ENCODE peak calls at places on chromosome 1, in eight cellular contexts. One of them, this sample, is unnamed.

GRCh38 chr1:180486092-180486491 is 16.3 kb downstream of the ACBD6 start:
- DNase-seq in HS-5: no peak
- DNase-seq in NCI-H82: peak
- DNase-seq in GM20000: no peak
- DNase-seq in left lung: no peak
- DNase-seq in memory B cell: no peak
- DNase-seq in psoas muscle: no peak
- DNase-seq in stimulated activated CD8-positive, alpha-beta memory T cell treated with anti-CD3 and anti-CD28 coated beads, Interleukin-15, amount 100 ng/mL, for 4 hours: no peak
- DNase-seq in this sample: no peak

GRCh38 chr1:213070399-213070798 is 19.4 kb downstream of the RPS6KC1 start:
- DNase-seq in HS-5: peak
- DNase-seq in NCI-H82: no peak
- DNase-seq in GM20000: peak
- DNase-seq in left lung: no peak
- DNase-seq in memory B cell: no peak
- DNase-seq in psoas muscle: no peak
- DNase-seq in stimulated activated CD8-positive, alpha-beta memory T cell treated with anti-CD3 and anti-CD28 coated beads, Interleukin-15, amount 100 ng/mL, for 4 hours: no peak
- DNase-seq in this sample: no peak

GRCh38 chr1:229597877-229598276 is 28.0 kb downstream of the TAF5L start:
- DNase-seq in HS-5: no peak
- DNase-seq in NCI-H82: no peak
- DNase-seq in GM20000: no peak
- DNase-seq in left lung: no peak
- DNase-seq in memory B cell: no peak
- DNase-seq in psoas muscle: no peak
- DNase-seq in stimulated activated CD8-positive, alpha-beta memory T cell treated with anti-CD3 and anti-CD28 coated beads, Interleukin-15, amount 100 ng/mL, for 4 hours: no peak
- DNase-seq in this sample: no peak

GRCh38 chr1:42313970-42314369 is 21.1 kb downstream of the FOXJ3 start:
- DNase-seq in HS-5: no peak
- DNase-seq in NCI-H82: no peak
- DNase-seq in GM20000: no peak
- DNase-seq in left lung: no peak
- DNase-seq in memory B cell: no peak
- DNase-seq in psoas muscle: no peak
- DNase-seq in stimulated activated CD8-positive, alpha-beta memory T cell treated with anti-CD3 and anti-CD28 coated beads, Interleukin-15, amount 100 ng/mL, for 4 hours: no peak
- DNase-seq in this sample: no peak

GRCh38 chr1:159068877-159069276 is 7.7 kb downstream of the AIM2 start:
- DNase-seq in HS-5: no peak
- DNase-seq in NCI-H82: no peak
- DNase-seq in GM20000: no peak
- DNase-seq in left lung: no peak
- DNase-seq in memory B cell: no peak
- DNase-seq in psoas muscle: no peak
- DNase-seq in stimulated activated CD8-positive, alpha-beta memory T cell treated with anti-CD3 and anti-CD28 coated beads, Interleukin-15, amount 100 ng/mL, for 4 hours: no peak
- DNase-seq in this sample: no peak

GRCh38 chr1:166343276-166343675 is 176.5 kb upstream of the FAM78B start:
- DNase-seq in HS-5: no peak
- DNase-seq in NCI-H82: no peak
- DNase-seq in GM20000: no peak
- DNase-seq in left lung: no peak
- DNase-seq in memory B cell: no peak
- DNase-seq in psoas muscle: no peak
- DNase-seq in stimulated activated CD8-positive, alpha-beta memory T cell treated with anti-CD3 and anti-CD28 coated beads, Interleukin-15, amount 100 ng/mL, for 4 hours: no peak
- DNase-seq in this sample: no peak

GRCh38 chr1:67465371-67465770 is 35.2 kb upstream of the SERBP1 start:
- DNase-seq in HS-5: no peak
- DNase-seq in NCI-H82: no peak
- DNase-seq in GM20000: no peak
- DNase-seq in left lung: no peak
- DNase-seq in memory B cell: no peak
- DNase-seq in psoas muscle: no peak
- DNase-seq in stimulated activated CD8-positive, alpha-beta memory T cell treated with anti-CD3 and anti-CD28 coated beads, Interleukin-15, amount 100 ng/mL, for 4 hours: no peak
- DNase-seq in this sample: no peak

GRCh38 chr1:235567812-235568444 is 63.7 kb upstream of the B3GALNT2 start:
- DNase-seq in HS-5: no peak
- DNase-seq in NCI-H82: no peak
- DNase-seq in GM20000: no peak
- DNase-seq in left lung: no peak
- DNase-seq in memory B cell: no peak
- DNase-seq in psoas muscle: no peak
- DNase-seq in stimulated activated CD8-positive, alpha-beta memory T cell treated with anti-CD3 and anti-CD28 coated beads, Interleukin-15, amount 100 ng/mL, for 4 hours: no peak
- DNase-seq in this sample: no peak

GRCh38 chr1:147171399-147172167 is 687 bp downstream of the PRKAB2 start:
- DNase-seq in HS-5: no peak
- DNase-seq in NCI-H82: peak
- DNase-seq in GM20000: peak
- DNase-seq in left lung: no peak
- DNase-seq in memory B cell: no peak
- DNase-seq in psoas muscle: no peak
- DNase-seq in stimulated activated CD8-positive, alpha-beta memory T cell treated with anti-CD3 and anti-CD28 coated beads, Interleukin-15, amount 100 ng/mL, for 4 hours: no peak
- DNase-seq in this sample: no peak

This sample was measured in Right ventricle myocardium inferior.